ENCODE peak calls at places on chromosome 19, in eight cellular contexts. M, X, Y, O, A, G, H and I are unnamed samples.

GRCh38 chr19:53868091-53868891 is 608 bp downstream of the MYADM start:
- DNase-seq in M (peak; percentile 58), X (peak; percentile 73), Y (no peak), O (peak; percentile 80), A (peak; percentile 69), G (peak; percentile 54), H (peak; percentile 60), I (no peak)

GRCh38 chr19:19750842-19751790 is 18.2 kb upstream of the ZNF14 start:
- DNase-seq in M (no peak), X (no peak), Y (peak; percentile 29), O (no peak), A (no peak), G (no peak), H (no peak), I (no peak)

GRCh38 chr19:54339646-54340358 is 840 bp upstream of the LILRA4 start:
- DNase-seq in M (no peak), X (no peak), Y (no peak), O (no peak), A (no peak), G (no peak), H (peak; percentile 30), I (no peak)

GRCh38 chr19:19211499-19212432 is at the start of gene NCAN:
- DNase-seq in M (peak; percentile 65), X (no peak), Y (peak; percentile 64), O (no peak), A (peak; percentile 65), G (no peak), H (no peak), I (no peak)

GRCh38 chr19:18659281-18660050 is 22.6 kb downstream of the KLHL26 start:
- DNase-seq in M (no peak), X (no peak), Y (peak; percentile 60), O (no peak), A (no peak), G (no peak), H (peak; percentile 62), I (no peak)

GRCh38 chr19:5957132-5957531 is 20.8 kb downstream of the RANBP3 start:
- DNase-seq in M (no peak), X (no peak), Y (no peak), O (no peak), A (no peak), G (no peak), H (no peak), I (no peak)

GRCh38 chr19:1125601-1126533 is 22.1 kb downstream of the GPX4 start:
- DNase-seq in M (no peak), X (no peak), Y (no peak), O (no peak), A (no peak), G (no peak), H (peak; percentile 22), I (no peak)

GRCh38 chr19:1512671-1513491 is at the start of gene ADAMTSL5:
- DNase-seq in M (peak; percentile 45), X (peak; percentile 71), Y (no peak), O (peak; percentile 74), A (peak; percentile 67), G (peak; percentile 82), H (no peak), I (no peak)

GRCh38 chr19:28920269-28921066 is 292.5 kb downstream of the UQCRFS1 start:
- DNase-seq in M (peak; percentile 16), X (no peak), Y (no peak), O (no peak), A (no peak), G (no peak), H (no peak), I (no peak)

GRCh38 chr19:47765522-47766358 is 12.8 kb upstream of the SELENOW start:
- DNase-seq in M (peak; percentile 88), X (peak; percentile 66), Y (peak; percentile 63), O (peak; percentile 74), A (peak; percentile 91), G (peak; percentile 61), H (no peak), I (peak; percentile 70)

GRCh38 chr19:44823373-44823698 is 14.4 kb downstream of the BCAM start:
- DNase-seq in M (no peak), X (no peak), Y (no peak), O (no peak), A (no peak), G (no peak), H (no peak), I (no peak)

GRCh38 chr19:49588370-49589122 is 2.4 kb upstream of the PRR12 start:
- DNase-seq in M (no peak), X (no peak), Y (no peak), O (no peak), A (no peak), G (peak; percentile 75), H (no peak), I (no peak)

GRCh38 chr19:24099829-24100228 is 12.8 kb downstream of the ZNF254 start:
- DNase-seq in M (no peak), X (no peak), Y (no peak), O (no peak), A (no peak), G (no peak), H (no peak), I (no peak)

GRCh38 chr19:46390121-46390858 is 23.1 kb downstream of the CCDC8 start:
- DNase-seq in M (no peak), X (no peak), Y (no peak), O (no peak), A (no peak), G (no peak), H (no peak), I (no peak)

GRCh38 chr19:58572818-58573657 is at the start of gene MZF1:
- DNase-seq in M (peak; percentile 99), X (peak; percentile 99), Y (peak; percentile 100), O (peak; percentile 100), A (peak; percentile 100), G (peak; percentile 100), H (peak; percentile 100), I (peak; percentile 100)

DNA sequence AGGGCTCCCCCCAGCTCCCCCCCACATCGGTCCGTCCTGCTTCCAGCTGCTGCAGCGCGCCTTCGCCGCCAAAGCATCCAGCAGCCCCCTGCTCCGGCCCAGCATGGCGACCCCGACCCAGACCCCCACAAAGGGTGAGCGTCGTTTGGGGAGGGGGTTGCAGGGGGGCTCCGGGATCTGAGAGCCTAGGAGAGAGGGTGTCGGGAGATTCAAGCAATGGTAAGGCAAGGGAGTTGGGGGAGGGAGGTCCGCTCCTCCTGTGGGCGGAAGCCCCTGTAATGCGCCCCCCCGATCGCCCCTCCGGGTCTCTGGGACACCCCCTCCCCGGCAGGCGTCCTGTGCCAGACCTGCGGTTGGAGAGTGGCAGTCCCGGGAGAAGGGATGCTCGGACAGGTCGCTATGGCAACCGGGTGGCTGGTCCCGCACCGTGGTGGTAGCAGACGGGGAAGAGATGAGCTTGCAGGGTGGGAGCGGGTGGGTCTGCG is at the start of gene FXYD7:
- DNase-seq in M (peak; percentile 63), X (no peak), Y (no peak), O (no peak), A (no peak), G (no peak), H (no peak), I (no peak)
- TF ChIP-seq CTCF in M (peak; percentile 14), X (no peak), Y (peak; percentile 39), O (peak; percentile 1), A (no peak), G (peak; percentile 57), H (no peak), I (no peak)

DNA sequence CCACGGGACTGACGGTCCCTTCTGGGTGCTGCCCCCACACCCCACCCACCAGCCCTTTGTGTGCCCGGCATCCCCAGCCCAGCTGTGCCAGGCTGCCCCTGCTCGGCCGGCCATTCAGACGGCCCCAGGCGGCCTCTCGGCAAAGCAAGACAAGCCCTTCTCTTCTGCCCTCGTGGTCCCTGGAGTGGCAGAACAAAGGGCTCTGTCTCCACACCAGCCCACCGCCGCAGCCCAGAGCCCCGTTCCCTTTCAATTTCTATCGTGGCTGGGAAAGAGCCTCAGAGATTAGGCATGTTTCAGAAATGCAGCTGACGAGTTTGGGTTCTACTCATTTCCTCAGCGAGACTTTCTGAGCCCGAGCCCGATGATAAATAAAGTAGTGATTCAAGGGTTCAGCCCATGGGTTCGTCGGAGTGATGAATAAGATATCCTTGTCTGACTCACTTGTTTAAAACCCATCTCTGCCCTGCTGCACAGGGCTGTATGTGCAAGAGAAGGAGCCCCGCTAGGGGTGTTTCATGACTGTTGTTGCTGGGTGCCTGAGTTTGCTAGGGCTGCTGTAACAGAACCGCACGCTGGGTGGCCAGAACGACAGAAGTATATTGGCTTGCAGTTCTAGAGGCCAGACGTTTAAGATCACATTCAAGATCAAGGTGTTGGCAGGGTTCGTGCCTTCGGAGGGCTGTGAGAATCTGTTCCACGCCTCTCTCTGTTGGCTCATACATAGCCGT is 4.3 kb downstream of the MYO9B start:
- DNase-seq in M (no peak), X (peak; percentile 51), Y (peak; percentile 87), O (peak; percentile 90), A (peak; percentile 13), G (peak; percentile 87), H (peak; percentile 90), I (peak; percentile 90)
- TF ChIP-seq CTCF in M (no peak), X (no peak), Y (peak; percentile 58), O (peak; percentile 37), A (peak; percentile 76), G (no peak), H (peak; percentile 84), I (peak; percentile 78)

GRCh38 chr19:11202488-11203193 is 5.3 kb upstream of the KANK2 start:
- DNase-seq in M (no peak), X (no peak), Y (no peak), O (no peak), A (no peak), G (no peak), H (no peak), I (no peak)

GRCh38 chr19:11204943-11205349 is 7.6 kb upstream of the KANK2 start:
- DNase-seq in M (no peak), X (no peak), Y (no peak), O (no peak), A (no peak), G (no peak), H (peak; percentile 68), I (no peak)

GRCh38 chr19:11203194-11204075 is 6.1 kb upstream of the KANK2 start:
- DNase-seq in M (peak; percentile 81), X (peak; percentile 69), Y (peak; percentile 60), O (peak; percentile 64), A (peak; percentile 76), G (peak; percentile 48), H (peak; percentile 87), I (peak; percentile 58)

GRCh38 chr19:11205939-11206570 is 8.7 kb upstream of the KANK2 start:
- DNase-seq in M (no peak), X (no peak), Y (no peak), O (no peak), A (no peak), G (no peak), H (no peak), I (peak; percentile 85)

DNA sequence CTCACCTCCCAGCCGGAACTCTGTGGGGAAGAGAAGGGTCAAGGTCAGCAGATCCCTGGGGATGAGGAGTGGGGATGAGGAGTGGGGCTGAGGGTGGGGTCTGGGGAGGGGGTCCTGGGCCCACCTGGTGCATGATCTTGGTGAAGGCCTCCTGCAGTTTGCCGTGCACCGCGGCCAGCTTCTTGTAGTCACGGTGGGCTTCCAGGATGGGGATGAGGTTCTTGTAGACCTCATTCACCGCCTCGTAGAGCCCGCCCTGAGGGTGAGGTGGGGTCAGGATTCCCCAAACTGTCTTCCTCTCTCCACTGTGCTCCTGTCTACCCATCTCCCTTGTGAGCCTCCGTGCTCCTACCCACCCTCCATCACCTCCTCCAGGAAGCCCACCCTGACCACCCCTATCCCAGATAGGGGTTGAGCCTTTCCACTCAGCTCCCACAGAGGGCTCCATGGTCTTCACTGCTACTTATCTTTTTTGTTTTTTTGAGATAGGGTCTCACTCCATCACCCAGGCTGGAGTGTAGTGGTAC is 6.8 kb upstream of the KANK2 start:
- DNase-seq in M (no peak), X (no peak), Y (no peak), O (no peak), A (no peak), G (no peak), H (no peak), I (no peak)
- TF ChIP-seq CTCF in M (no peak), X (no peak), Y (no peak), O (no peak), A (no peak), G (no peak), H (no peak), I (peak; percentile 48)

GRCh38 chr19:7641288-7642276 is 4.7 kb downstream of the STXBP2 start:
- DNase-seq in M (peak; percentile 66), X (no peak), Y (no peak), O (peak; percentile 26), A (no peak), G (no peak), H (no peak), I (no peak)
- TF ChIP-seq CTCF in M (peak; percentile 31), X (no peak), Y (no peak), O (no peak), A (peak; percentile 14), G (no peak), H (no peak), I (peak; percentile 39)